ENCODE peak calls at places on chromosome 13, in eight cellular contexts. One of them, this sample, is unnamed.

GRCh38 chr13:99083976-99084375 is 106.1 kb upstream of the DOCK9 start:
- DNase-seq in fibroblast of the conjunctiva: no peak
- DNase-seq in NCI-H1092: no peak
- DNase-seq in Calu3: no peak
- DNase-seq in iris pigment epithelial cell: no peak
- DNase-seq in NCI-H82: no peak
- DNase-seq in hypothalamus: no peak
- DNase-seq in non-pigmented ciliary epithelial cell: no peak
- DNase-seq in this sample: no peak

GRCh38 chr13:48370815-48371214 is 42.1 kb downstream of the LPAR6 start:
- DNase-seq in hypothalamus: no peak
- DNase-seq in fibroblast of the conjunctiva: no peak
- DNase-seq in NCI-H82: no peak
- DNase-seq in NCI-H1092: no peak
- DNase-seq in non-pigmented ciliary epithelial cell: no peak
- DNase-seq in iris pigment epithelial cell: no peak
- DNase-seq in Calu3: no peak
- DNase-seq in this sample: no peak

GRCh38 chr13:73179906-73180305 is 121.1 kb downstream of the KLF5 start:
- DNase-seq in fibroblast of the conjunctiva: no peak
- DNase-seq in NCI-H1092: no peak
- DNase-seq in Calu3: no peak
- DNase-seq in hypothalamus: no peak
- DNase-seq in NCI-H82: no peak
- DNase-seq in iris pigment epithelial cell: peak
- DNase-seq in non-pigmented ciliary epithelial cell: no peak
- DNase-seq in this sample: no peak

GRCh38 chr13:91347996-91348905 is 764 bp downstream of the MIR17HG start:
- DNase-seq in NCI-H82: peak
- DNase-seq in NCI-H1092: peak
- DNase-seq in hypothalamus: peak
- DNase-seq in iris pigment epithelial cell: peak
- DNase-seq in fibroblast of the conjunctiva: no peak
- DNase-seq in Calu3: no peak
- DNase-seq in non-pigmented ciliary epithelial cell: no peak
- DNase-seq in this sample: no peak

GRCh38 chr13:64553411-64554129 is 2676.6 kb downstream of the PCDH9 start:
- DNase-seq in non-pigmented ciliary epithelial cell: peak
- DNase-seq in NCI-H82: no peak
- DNase-seq in Calu3: no peak
- DNase-seq in hypothalamus: no peak
- DNase-seq in iris pigment epithelial cell: peak
- DNase-seq in NCI-H1092: no peak
- DNase-seq in fibroblast of the conjunctiva: no peak
- DNase-seq in this sample: no peak

GRCh38 chr13:112796190-112796915 is 106.5 kb downstream of the ATP11A start:
- DNase-seq in fibroblast of the conjunctiva: no peak
- DNase-seq in iris pigment epithelial cell: no peak
- DNase-seq in Calu3: no peak
- DNase-seq in hypothalamus: no peak
- DNase-seq in NCI-H1092: no peak
- DNase-seq in non-pigmented ciliary epithelial cell: no peak
- DNase-seq in NCI-H82: no peak
- DNase-seq in this sample: no peak

GRCh38 chr13:113861433-113862030 is 2.3 kb downstream of the GAS6 start:
- DNase-seq in NCI-H82: no peak
- DNase-seq in non-pigmented ciliary epithelial cell: no peak
- DNase-seq in hypothalamus: no peak
- DNase-seq in fibroblast of the conjunctiva: no peak
- DNase-seq in iris pigment epithelial cell: no peak
- DNase-seq in Calu3: no peak
- DNase-seq in NCI-H1092: no peak
- DNase-seq in this sample: no peak

GRCh38 chr13:49610176-49610575 is 18.1 kb upstream of the ARL11 start:
- DNase-seq in hypothalamus: no peak
- DNase-seq in NCI-H1092: peak
- DNase-seq in fibroblast of the conjunctiva: no peak
- DNase-seq in iris pigment epithelial cell: no peak
- DNase-seq in non-pigmented ciliary epithelial cell: no peak
- DNase-seq in Calu3: no peak
- DNase-seq in NCI-H82: peak
- DNase-seq in this sample: no peak

GRCh38 chr13:81051873-81052272 is 710.9 kb upstream of the SPRY2 start:
- DNase-seq in non-pigmented ciliary epithelial cell: no peak
- DNase-seq in hypothalamus: no peak
- DNase-seq in iris pigment epithelial cell: no peak
- DNase-seq in NCI-H1092: no peak
- DNase-seq in NCI-H82: peak
- DNase-seq in fibroblast of the conjunctiva: no peak
- DNase-seq in Calu3: no peak
- DNase-seq in this sample: no peak

GRCh38 chr13:46578590-46578975 is 25.6 kb downstream of the LRCH1 start:
- DNase-seq in fibroblast of the conjunctiva: no peak
- DNase-seq in iris pigment epithelial cell: no peak
- DNase-seq in hypothalamus: no peak
- DNase-seq in NCI-H1092: no peak
- DNase-seq in NCI-H82: peak
- DNase-seq in Calu3: no peak
- DNase-seq in non-pigmented ciliary epithelial cell: no peak
- DNase-seq in this sample: no peak

GRCh38 chr13:71879129-71879535 is 12.1 kb upstream of the DACH1 start:
- DNase-seq in non-pigmented ciliary epithelial cell: peak
- DNase-seq in hypothalamus: no peak
- DNase-seq in NCI-H82: peak
- DNase-seq in iris pigment epithelial cell: peak
- DNase-seq in fibroblast of the conjunctiva: peak
- DNase-seq in NCI-H1092: peak
- DNase-seq in Calu3: no peak
- DNase-seq in this sample: no peak

GRCh38 chr13:74250738-74251190 is 116.6 kb upstream of the KLF12 start:
- DNase-seq in fibroblast of the conjunctiva: peak
- DNase-seq in hypothalamus: no peak
- DNase-seq in NCI-H82: no peak
- DNase-seq in iris pigment epithelial cell: peak
- DNase-seq in Calu3: no peak
- DNase-seq in non-pigmented ciliary epithelial cell: no peak
- DNase-seq in NCI-H1092: no peak
- DNase-seq in this sample: peak

GRCh38 chr13:36370108-36370429 is 23.9 kb upstream of the SPART start:
- DNase-seq in non-pigmented ciliary epithelial cell: no peak
- DNase-seq in NCI-H1092: no peak
- DNase-seq in NCI-H82: no peak
- DNase-seq in hypothalamus: peak
- DNase-seq in fibroblast of the conjunctiva: no peak
- DNase-seq in Calu3: no peak
- DNase-seq in iris pigment epithelial cell: no peak
- DNase-seq in this sample: no peak

GRCh38 chr13:30735025-30735967 is at the start of gene ALOX5AP:
- DNase-seq in Calu3: no peak
- DNase-seq in iris pigment epithelial cell: no peak
- DNase-seq in fibroblast of the conjunctiva: no peak
- DNase-seq in hypothalamus: no peak
- DNase-seq in NCI-H82: no peak
- DNase-seq in non-pigmented ciliary epithelial cell: no peak
- DNase-seq in NCI-H1092: no peak
- DNase-seq in this sample: no peak

GRCh38 chr13:45595968-45596367 is 19.6 kb downstream of the ERICH6B start:
- DNase-seq in non-pigmented ciliary epithelial cell: no peak
- DNase-seq in iris pigment epithelial cell: peak
- DNase-seq in NCI-H82: no peak
- DNase-seq in fibroblast of the conjunctiva: no peak
- DNase-seq in hypothalamus: no peak
- DNase-seq in NCI-H1092: no peak
- DNase-seq in Calu3: no peak
- DNase-seq in this sample: no peak

GRCh38 chr13:101916108-101916757 is 463.8 kb downstream of the ITGBL1 start:
- DNase-seq in Calu3: no peak
- DNase-seq in iris pigment epithelial cell: peak
- DNase-seq in NCI-H82: peak
- DNase-seq in fibroblast of the conjunctiva: no peak
- DNase-seq in hypothalamus: no peak
- DNase-seq in NCI-H1092: peak
- DNase-seq in non-pigmented ciliary epithelial cell: no peak
- DNase-seq in this sample: no peak

GRCh38 chr13:40181203-40181845 is 485.1 kb downstream of the FOXO1 start:
- DNase-seq in Calu3: no peak
- DNase-seq in NCI-H82: peak
- DNase-seq in NCI-H1092: no peak
- DNase-seq in iris pigment epithelial cell: peak
- DNase-seq in fibroblast of the conjunctiva: peak
- DNase-seq in hypothalamus: no peak
- DNase-seq in non-pigmented ciliary epithelial cell: peak
- DNase-seq in this sample: no peak

GRCh38 chr13:101416181-101417042 is at the start of gene NALCN:
- DNase-seq in Calu3: peak
- DNase-seq in iris pigment epithelial cell: peak
- DNase-seq in fibroblast of the conjunctiva: no peak
- DNase-seq in hypothalamus: no peak
- DNase-seq in NCI-H1092: peak
- DNase-seq in non-pigmented ciliary epithelial cell: no peak
- DNase-seq in NCI-H82: peak
- DNase-seq in this sample: no peak